ENCODE peak calls at places on chromosomes 4 and X, in nine cellular contexts. W is upper lobe of left lung, K is GM12878, M is fibroblast of lung, H is A549, Y is Panc1, F is uterus, P is tibial artery, J is mammary epithelial cell. N is an unnamed sample.

GRCh38 chrX:38656350-38656915 is 95.1 kb downstream of the TSPAN7 start:
- DNase-seq in W (no peak), K (no peak), M (no peak), H (no peak), Y (no peak), F (no peak), P (no peak), J (no peak), N (no peak)

GRCh38 chrX:154379569-154379951 is 465 bp downstream of the EMD start:
- DNase-seq in W (no peak), K (no peak), M (no peak), H (no peak), Y (no peak), F (no peak), P (no peak), J (no peak), N (no peak)

GRCh38 chrX:37873220-37873619 is 25.8 kb upstream of the DYNLT3 start:
- DNase-seq in W (no peak), K (no peak), M (no peak), H (no peak), Y (no peak), F (no peak), P (no peak), J (no peak), N (no peak)

GRCh38 chrX:43958529-43958928 is 14.7 kb downstream of the NDP start:
- DNase-seq in W (no peak), K (peak; percentile 13), M (peak; percentile 77), H (peak; percentile 85), Y (peak; percentile 71), F (peak; percentile 57), P (no peak), J (peak; percentile 68), N (no peak)

GRCh38 chr4:54238389-54238788 is 9.3 kb downstream of the PDGFRA start:
- DNase-seq in W (no peak), K (no peak), M (no peak), H (no peak), Y (no peak), F (no peak), P (no peak), J (peak; percentile 63), N (no peak)

GRCh38 chr4:2954358-2955185 is 8.6 kb downstream of the NOP14 start:
- DNase-seq in W (no peak), K (peak; percentile 75), M (no peak), H (peak; percentile 50), Y (no peak), F (no peak), P (no peak), J (no peak), N (no peak)

GRCh38 chr4:182978152-182978827 is 61.1 kb upstream of the DCTD start:
- DNase-seq in W (no peak), K (peak; percentile 45), M (peak; percentile 88), H (no peak), Y (no peak), F (no peak), P (no peak), J (peak; percentile 67), N (no peak)

GRCh38 chr4:2728221-2728620 is 27.9 kb downstream of the TNIP2 start:
- DNase-seq in W (no peak), K (no peak), M (no peak), H (no peak), Y (no peak), F (no peak), P (no peak), J (no peak), N (no peak)

GRCh38 chr4:109294006-109294405 is 8.5 kb downstream of the COL25A1 start:
- DNase-seq in W (no peak), K (no peak), M (no peak), H (peak; percentile 6), Y (peak; percentile 18), F (no peak), P (no peak), J (no peak), N (no peak)

GRCh38 chr4:138542191-138542771 is 300.1 kb upstream of the SLC7A11 start:
- DNase-seq in W (no peak), K (no peak), M (peak; percentile 23), H (no peak), Y (no peak), F (no peak), P (no peak), J (peak; percentile 33), N (no peak)

GRCh38 chr4:2168469-2169319 is 73.2 kb downstream of the HAUS3 start:
- DNase-seq in W (no peak), K (no peak), M (no peak), H (no peak), Y (no peak), F (no peak), P (no peak), J (peak; percentile 17), N (no peak)

GRCh38 chrX:155112171-155112570 is 40.9 kb downstream of the BRCC3 start:
- DNase-seq in W (no peak), K (no peak), M (no peak), H (no peak), Y (no peak), F (no peak), P (no peak), J (peak; percentile 82), N (no peak)

DNA sequence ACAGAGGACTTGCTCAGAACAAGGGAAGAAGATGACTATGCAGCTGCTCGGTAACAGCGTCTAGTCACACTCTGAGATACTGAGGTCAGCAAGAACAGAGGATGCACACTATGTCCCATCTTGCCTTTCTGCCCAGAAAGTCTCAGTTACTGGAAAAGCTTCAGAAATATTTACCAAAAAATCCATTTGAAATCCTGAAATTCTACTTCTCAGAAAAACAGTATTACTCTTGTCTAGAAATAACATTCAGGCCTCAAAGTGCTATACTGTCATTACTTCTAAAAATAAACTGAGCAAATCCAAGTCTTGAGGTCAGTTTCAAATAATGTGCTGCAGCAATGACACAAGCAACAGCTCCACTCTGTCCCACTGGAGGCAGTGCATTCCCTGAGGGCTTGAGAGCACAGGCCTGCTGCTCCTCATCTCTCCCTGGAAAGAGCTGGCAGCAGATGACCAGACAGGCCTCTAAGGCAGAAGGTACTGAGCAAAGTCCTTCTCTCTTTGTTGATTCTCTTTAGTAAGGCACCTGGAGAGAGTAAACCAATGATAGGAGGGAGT is 76.9 kb downstream of the CAMK2D start:
- DNase-seq in W (no peak), K (no peak), M (peak; percentile 74), H (peak; percentile 67), Y (no peak), F (peak; percentile 25), P (peak; percentile 51), J (no peak), N (peak; percentile 83)
- TF ChIP-seq CTCF in W (peak; percentile 12), K (peak; percentile 0), M (peak; percentile 46), H (no peak), Y (peak; percentile 20), F (no peak), P (peak; percentile 55), J (peak; percentile 26), N (peak; percentile 40)

DNA sequence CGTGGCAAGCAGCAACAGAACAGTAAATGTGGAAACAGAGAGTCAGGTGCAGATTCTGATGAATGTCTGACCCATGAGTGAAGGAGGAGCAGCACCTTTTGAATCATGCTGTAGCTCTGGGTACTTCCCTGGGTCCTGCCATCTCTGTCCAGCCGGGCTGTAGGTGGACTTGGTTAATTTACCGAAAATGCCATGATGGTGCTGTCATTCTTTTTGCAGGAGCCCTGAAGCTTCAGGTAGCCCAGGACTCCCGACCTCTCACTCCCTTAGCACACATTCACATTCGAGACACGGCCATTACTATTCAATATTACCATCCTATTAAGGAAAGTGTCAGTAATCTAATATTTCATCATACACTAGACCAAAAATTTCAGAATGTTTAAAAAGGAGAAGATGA is 320.9 kb downstream of the STK32B start:
- DNase-seq in W (no peak), K (no peak), M (no peak), H (no peak), Y (no peak), F (no peak), P (no peak), J (no peak), N (no peak)
- H3K27ac ChIP-seq in W (no peak overlapping the region), K (no peak overlapping the region), M (no peak overlapping the region), H (peak overlapping the region; percentile 57), Y (no peak overlapping the region), F (no peak overlapping the region), P (no peak overlapping the region), J (no peak overlapping the region), N (no peak overlapping the region)

DNA sequence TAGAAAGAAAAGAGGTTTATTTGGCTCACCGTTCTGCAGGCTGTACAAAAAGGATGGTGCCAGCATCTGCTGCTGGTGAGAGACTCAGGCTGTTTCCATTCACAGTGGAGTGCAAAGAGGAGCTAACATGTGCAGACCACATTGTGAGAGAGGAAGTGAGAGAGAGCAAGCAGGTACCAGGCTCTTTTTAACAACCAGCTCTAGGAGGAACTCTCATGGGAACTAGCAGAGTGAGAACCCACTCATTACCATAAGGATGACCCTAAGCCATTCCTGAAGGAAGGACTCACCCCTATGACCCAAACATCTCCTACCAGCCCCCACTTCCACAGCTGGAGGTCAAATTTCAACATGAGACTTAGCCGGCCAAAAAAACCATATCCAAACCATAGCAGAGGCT is 158.6 kb upstream of the ADGRL3 start:
- DNase-seq in W (no peak), K (no peak), M (no peak), H (no peak), Y (no peak), F (no peak), P (no peak), J (no peak), N (no peak)
- H3K4me1 ChIP-seq in W (no peaks in the 10 kb centered on the region), K (no peaks in the 10 kb centered on the region), M (no peaks in the 10 kb centered on the region), H (no peaks in the 10 kb centered on the region), Y (no peaks in the 10 kb centered on the region), F (no peaks in the 10 kb centered on the region), P (no peaks in the 10 kb centered on the region), J (no peaks in the 10 kb centered on the region), N (no peaks in the 10 kb centered on the region)

GRCh38 chr4:53014881-53015280 is 152.8 kb downstream of the RASL11B start:
- DNase-seq in W (no peak), K (no peak), M (peak; percentile 29), H (no peak), Y (no peak), F (no peak), P (no peak), J (no peak), N (no peak)

GRCh38 chr4:53013873-53014272 is 151.8 kb downstream of the RASL11B start:
- DNase-seq in W (no peak), K (no peak), M (no peak), H (no peak), Y (no peak), F (no peak), P (no peak), J (no peak), N (no peak)

GRCh38 chr4:53016099-53016498 is 154.0 kb downstream of the RASL11B start:
- DNase-seq in W (no peak), K (no peak), M (no peak), H (no peak), Y (no peak), F (no peak), P (no peak), J (no peak), N (no peak)

GRCh38 chr4:53014368-53014767 is 152.3 kb downstream of the RASL11B start:
- DNase-seq in W (no peak), K (no peak), M (no peak), H (no peak), Y (no peak), F (no peak), P (no peak), J (peak; percentile 4), N (no peak)

DNA sequence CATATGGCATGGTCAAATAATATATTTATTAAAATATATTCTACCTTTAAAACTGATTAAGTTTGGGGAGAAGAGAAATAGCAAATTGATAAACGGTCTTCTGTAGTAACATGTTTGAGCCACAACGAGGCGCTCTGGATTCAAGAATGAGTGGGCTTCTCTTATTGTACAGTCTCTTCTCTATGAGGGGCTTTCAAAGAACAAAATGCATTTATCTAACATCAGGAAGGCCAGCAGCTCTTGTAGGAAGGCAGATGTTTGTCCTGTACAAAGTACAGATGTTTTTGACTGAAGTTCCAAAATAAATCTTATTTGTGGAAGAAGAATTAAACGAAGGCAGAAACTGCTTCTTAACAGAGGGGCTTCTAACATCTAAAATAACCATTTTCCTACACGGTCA is 153.6 kb downstream of the RASL11B start:
- DNase-seq in W (no peak), K (no peak), M (peak; percentile 55), H (peak; percentile 46), Y (no peak), F (peak; percentile 51), P (peak; percentile 33), J (no peak), N (peak; percentile 36)
- TF ChIP-seq CTCF in W (peak; percentile 18), K (peak; percentile 47), M (peak; percentile 82), H (peak; percentile 64), Y (peak; percentile 61), F (no peak), P (peak; percentile 64), J (peak; percentile 59), N (peak; percentile 72)

N was measured in heart left ventricle.